ENCODE peak calls at places on chromosomes 16 and 17, in nine cellular contexts. M is HepG2, H is SK-N-SH, F is upper lobe of left lung, E is transverse colon, I is ovary, J is K562, D is stomach, Y is sigmoid colon. V is an unnamed sample.

GRCh38 chr17:63274156-63274555 is 171.9 kb downstream of the CYB561 start:
- DNase-seq in M (no peak), H (no peak), F (no peak), E (no peak), I (no peak), J (no peak), D (no peak), Y (no peak), V (no peak)

GRCh38 chr16:54066451-54067056 is 220.0 kb downstream of the IRX3 start:
- DNase-seq in M (peak; percentile 39), H (no peak), F (no peak), E (no peak), I (no peak), J (no peak), D (no peak), Y (no peak), V (no peak)

GRCh38 chr17:55735784-55736405 is 13.2 kb upstream of the TMEM100 start:
- DNase-seq in M (peak; percentile 54), H (peak; percentile 52), F (no peak), E (peak; percentile 20), I (peak; percentile 30), J (peak; percentile 27), D (no peak), Y (peak; percentile 69), V (no peak)

GRCh38 chr17:72566671-72567484 is 446.1 kb downstream of the SOX9 start:
- DNase-seq in M (peak; percentile 36), H (no peak), F (no peak), E (no peak), I (no peak), J (no peak), D (no peak), Y (no peak), V (no peak)

GRCh38 chr16:57166951-57167350 is 18.9 kb downstream of the PSME3IP1 start:
- DNase-seq in M (no peak), H (no peak), F (no peak), E (no peak), I (no peak), J (no peak), D (no peak), Y (peak; percentile 53), V (no peak)

GRCh38 chr17:58327363-58328194 is 1.0 kb downstream of the TSPOAP1 start:
- DNase-seq in M (no peak), H (peak; percentile 44), F (no peak), E (no peak), I (no peak), J (no peak), D (no peak), Y (no peak), V (no peak)

GRCh38 chr17:33233855-33234228 is 59.3 kb downstream of the ASIC2 start:
- DNase-seq in M (no peak), H (peak; percentile 59), F (no peak), E (peak; percentile 21), I (peak; percentile 28), J (no peak), D (no peak), Y (peak; percentile 82), V (no peak)

GRCh38 chr16:75114179-75114945 is 2.2 kb downstream of the LDHD start:
- DNase-seq in M (no peak), H (peak; percentile 32), F (peak; percentile 76), E (no peak), I (peak; percentile 34), J (no peak), D (no peak), Y (no peak), V (no peak)

GRCh38 chr16:88705076-88705684 is 1.0 kb downstream of the RNF166 start:
- DNase-seq in M (no peak), H (no peak), F (peak; percentile 10), E (peak; percentile 44), I (no peak), J (no peak), D (no peak), Y (no peak), V (no peak)

GRCh38 chr17:73371285-73371684 is 59.5 kb upstream of the CDC42EP4 start:
- DNase-seq in M (no peak), H (no peak), F (no peak), E (no peak), I (no peak), J (no peak), D (no peak), Y (no peak), V (no peak)

GRCh38 chr17:80908776-80909175 is 82.9 kb upstream of the CHMP6 start:
- DNase-seq in M (no peak), H (no peak), F (peak; percentile 61), E (no peak), I (no peak), J (no peak), D (no peak), Y (peak; percentile 52), V (no peak)

GRCh38 chr17:6471531-6472465 is 27.5 kb downstream of the PIMREG start:
- DNase-seq in M (no peak), H (no peak), F (no peak), E (no peak), I (peak; percentile 60), J (peak; percentile 26), D (no peak), Y (no peak), V (no peak)

GRCh38 chr16:69123894-69124293 is 8.5 kb downstream of the CHTF8 start:
- DNase-seq in M (peak; percentile 85), H (peak; percentile 65), F (no peak), E (peak; percentile 60), I (peak; percentile 71), J (peak; percentile 39), D (peak; percentile 57), Y (no peak), V (peak; percentile 32)

GRCh38 chr16:71339481-71340171 is 18.9 kb upstream of the CALB2 start:
- DNase-seq in M (no peak), H (no peak), F (no peak), E (no peak), I (no peak), J (no peak), D (no peak), Y (no peak), V (no peak)

GRCh38 chr17:28256370-28256769 is 62.6 kb upstream of the TMEM97 start:
- DNase-seq in M (no peak), H (no peak), F (peak; percentile 58), E (no peak), I (no peak), J (no peak), D (no peak), Y (no peak), V (no peak)

GRCh38 chr16:81581107-81581506 is 136.5 kb downstream of the CMIP start:
- DNase-seq in M (no peak), H (no peak), F (no peak), E (peak; percentile 76), I (no peak), J (no peak), D (peak; percentile 77), Y (no peak), V (no peak)

GRCh38 chr17:7755095-7755890 is 37.7 kb downstream of the DNAH2 start:
- DNase-seq in M (no peak), H (no peak), F (no peak), E (peak; percentile 65), I (no peak), J (no peak), D (no peak), Y (no peak), V (no peak)
- H3K27me3 ChIP-seq in M (peaks cover 3% of the 10 kb centered on the region), H (no peaks in the 10 kb centered on the region), F (no peaks in the 10 kb centered on the region), E (no peaks in the 10 kb centered on the region), I (no peaks in the 10 kb centered on the region), J (peaks cover 37% of the 10 kb centered on the region), D (no peaks in the 10 kb centered on the region), Y (no peaks in the 10 kb centered on the region), V (no peaks in the 10 kb centered on the region)

GRCh38 chr17:17874478-17874877 is 37.7 kb upstream of the SREBF1 start:
- DNase-seq in M (no peak), H (no peak), F (no peak), E (no peak), I (no peak), J (no peak), D (no peak), Y (no peak), V (no peak)

GRCh38 chr17:17880577-17881196 is 43.9 kb upstream of the SREBF1 start:
- DNase-seq in M (no peak), H (no peak), F (no peak), E (no peak), I (no peak), J (no peak), D (no peak), Y (no peak), V (no peak)

GRCh38 chr17:17876959-17877547 is 40.3 kb upstream of the SREBF1 start:
- DNase-seq in M (no peak), H (no peak), F (no peak), E (no peak), I (peak; percentile 56), J (no peak), D (peak; percentile 63), Y (peak; percentile 85), V (no peak)

GRCh38 chr17:17873450-17873991 is 36.7 kb upstream of the SREBF1 start:
- DNase-seq in M (no peak), H (no peak), F (peak; percentile 50), E (no peak), I (no peak), J (no peak), D (no peak), Y (no peak), V (no peak)

DNA sequence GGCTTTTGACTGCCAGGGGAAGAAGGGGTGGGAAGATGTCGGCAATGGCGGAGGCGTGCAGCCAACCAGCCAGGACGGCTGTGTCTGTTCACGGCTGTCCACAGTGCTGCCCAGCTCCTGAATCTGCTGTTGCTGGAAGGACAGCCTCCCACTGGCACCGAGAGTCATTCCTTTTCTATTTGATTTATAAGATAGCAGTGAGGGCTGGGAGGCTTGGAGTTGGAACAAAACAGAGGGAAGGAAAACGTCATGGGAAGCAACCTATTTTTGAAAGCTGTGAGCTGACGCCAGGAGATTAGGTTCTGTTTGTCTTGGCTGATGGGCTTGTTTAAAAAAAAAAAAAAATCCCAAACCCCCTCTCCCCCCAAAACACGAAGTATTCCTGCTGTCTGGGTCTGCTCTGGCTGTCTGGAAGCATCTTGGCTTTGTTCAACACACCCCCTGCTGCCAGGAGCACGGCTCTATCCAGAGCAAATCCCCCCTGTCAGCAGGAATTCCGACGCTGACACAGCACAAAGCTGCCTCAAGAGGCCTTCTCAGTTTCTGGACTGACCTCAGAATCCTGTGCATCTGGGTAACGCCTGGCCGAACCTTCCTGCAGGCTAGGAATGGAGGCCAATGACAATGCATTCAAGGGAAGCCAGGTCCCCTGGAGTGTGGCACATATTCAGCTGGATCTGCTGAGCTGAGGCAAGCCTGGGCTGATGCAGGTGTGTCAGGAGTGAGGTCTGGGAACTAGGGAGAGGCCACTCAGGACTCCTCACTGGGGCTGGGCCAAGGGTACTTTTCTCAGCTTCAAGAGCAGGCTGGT is 41.0 kb upstream of the SREBF1 start:
- DNase-seq in M (no peak), H (peak; percentile 74), F (peak; percentile 84), E (peak; percentile 55), I (peak; percentile 87), J (no peak), D (peak; percentile 89), Y (peak; percentile 96), V (no peak)
- TF ChIP-seq CTCF in M (no peak), H (peak; percentile 21), F (no peak), E (no peak), I (no peak), J (no peak), D (no peak), Y (no peak), V (no peak)

GRCh38 chr17:81911277-81911961 is at the start of gene PCYT2:
- DNase-seq in M (peak; percentile 87), H (peak; percentile 100), F (peak; percentile 97), E (peak; percentile 96), I (peak; percentile 95), J (peak; percentile 97), D (peak; percentile 96), Y (peak; percentile 96), V (peak; percentile 94)
- TF ChIP-seq EP300 in M (no peak), H (no peak), F (no peak), E (no peak), I (no peak), J (no peak), D (no peak), Y (no peak), V (no peak)

GRCh38 chr17:36869856-36870617 is 67.2 kb upstream of the LHX1 start:
- DNase-seq in M (no peak), H (no peak), F (no peak), E (no peak), I (no peak), J (peak; percentile 70), D (no peak), Y (no peak), V (no peak)
- H3K27me3 ChIP-seq in M (peaks cover 3% of the 10 kb centered on the region), H (no peaks in the 10 kb centered on the region), F (no peaks in the 10 kb centered on the region), E (peaks cover 8% of the 10 kb centered on the region), I (no peaks in the 10 kb centered on the region), J (peaks cover 47% of the 10 kb centered on the region), D (no peaks in the 10 kb centered on the region), Y (no peaks in the 10 kb centered on the region), V (peaks cover 42% of the 10 kb centered on the region)